ENCODE peak calls at places on chromosomes 5 and 9, in four cellular contexts. One of them, this sample, is unnamed.
A peak's percentile ranks its signal among the peaks of the same experiment; 100 is the strongest.

GRCh38 chr5:6525910-6526309 is 77.3 kb downstream of the UBE2QL1 start:
- DNase-seq in transverse colon: no peak
- DNase-seq in IMR-90: peak; percentile 1
- DNase-seq in ovary: no peak
- DNase-seq in this sample: no peak

GRCh38 chr5:67033893-67034605 is 162.6 kb downstream of the CD180 start:
- DNase-seq in ovary: no peak
- DNase-seq in IMR-90: no peak
- DNase-seq in transverse colon: no peak
- DNase-seq in this sample: no peak

GRCh38 chr5:136063778-136064465 is 35.1 kb downstream of the TGFBI start:
- DNase-seq in IMR-90: no peak
- DNase-seq in ovary: no peak
- DNase-seq in transverse colon: no peak
- DNase-seq in this sample: no peak

GRCh38 chr9:96026655-96027213 is 151.2 kb downstream of the ERCC6L2 start:
- DNase-seq in transverse colon: no peak
- DNase-seq in ovary: no peak
- DNase-seq in IMR-90: no peak
- DNase-seq in this sample: no peak

GRCh38 chr5:10034008-10034407 is 215.7 kb downstream of the ATPSCKMT start:
- DNase-seq in ovary: no peak
- DNase-seq in IMR-90: no peak
- DNase-seq in transverse colon: no peak
- DNase-seq in this sample: no peak

GRCh38 chr9:122463828-122464632 is 13.7 kb downstream of the OR1J1 start:
- DNase-seq in IMR-90: no peak
- DNase-seq in ovary: no peak
- DNase-seq in transverse colon: no peak
- DNase-seq in this sample: no peak

GRCh38 chr9:78612089-78612488 is 315.2 kb downstream of the PSAT1 start:
- DNase-seq in IMR-90: peak; percentile 64
- DNase-seq in transverse colon: no peak
- DNase-seq in ovary: no peak
- DNase-seq in this sample: peak; percentile 8

GRCh38 chr5:122720347-122720746 is 54.5 kb upstream of the SNX2 start:
- DNase-seq in transverse colon: no peak
- DNase-seq in ovary: no peak
- DNase-seq in IMR-90: no peak
- DNase-seq in this sample: no peak

GRCh38 chr5:146947181-146947941 is 68.8 kb upstream of the PPP2R2B start:
- DNase-seq in ovary: no peak
- DNase-seq in IMR-90: peak; percentile 4
- DNase-seq in transverse colon: no peak
- DNase-seq in this sample: peak; percentile 28

GRCh38 chr5:109611505-109611904 is 78.2 kb upstream of the MAN2A1 start:
- DNase-seq in ovary: no peak
- DNase-seq in IMR-90: no peak
- DNase-seq in transverse colon: no peak
- DNase-seq in this sample: no peak

GRCh38 chr9:69546265-69546664 is 125.9 kb downstream of the APBA1 start:
- DNase-seq in IMR-90: peak; percentile 25
- DNase-seq in ovary: no peak
- DNase-seq in transverse colon: peak; percentile 22
- DNase-seq in this sample: peak; percentile 29

GRCh38 chr5:115511632-115512031 is 32.9 kb downstream of the FEM1C start:
- DNase-seq in transverse colon: no peak
- DNase-seq in IMR-90: no peak
- DNase-seq in ovary: no peak
- DNase-seq in this sample: no peak

GRCh38 chr5:135211791-135212190 is 177.8 kb upstream of the PITX1 start:
- DNase-seq in IMR-90: no peak
- DNase-seq in ovary: no peak
- DNase-seq in transverse colon: no peak
- DNase-seq in this sample: no peak

GRCh38 chr9:1938675-1939170 is 76.4 kb upstream of the SMARCA2 start:
- DNase-seq in ovary: no peak
- DNase-seq in transverse colon: no peak
- DNase-seq in IMR-90: no peak
- DNase-seq in this sample: no peak

GRCh38 chr9:112887377-112887776 is 3.3 kb downstream of the SLC46A2 start:
- DNase-seq in IMR-90: no peak
- DNase-seq in ovary: no peak
- DNase-seq in transverse colon: peak; percentile 16
- DNase-seq in this sample: no peak

GRCh38 chr9:116432051-116432450 is 255.1 kb upstream of the TRIM32 start:
- DNase-seq in ovary: no peak
- DNase-seq in IMR-90: peak; percentile 17
- DNase-seq in transverse colon: no peak
- DNase-seq in this sample: no peak

GRCh38 chr5:142296914-142297417 is 27.9 kb downstream of the SPRY4 start:
- DNase-seq in ovary: no peak
- DNase-seq in transverse colon: no peak
- DNase-seq in IMR-90: peak; percentile 90
- DNase-seq in this sample: no peak

GRCh38 chr9:91817493-91818225 is 132.4 kb downstream of the ROR2 start:
- DNase-seq in ovary: peak; percentile 54
- DNase-seq in IMR-90: peak; percentile 95
- DNase-seq in transverse colon: no peak
- DNase-seq in this sample: no peak

GRCh38 chr5:168422431-168422830 is 63.8 kb upstream of the RARS1 start:
- DNase-seq in IMR-90: no peak
- DNase-seq in transverse colon: no peak
- DNase-seq in ovary: no peak
- DNase-seq in this sample: peak; percentile 32

GRCh38 chr9:6598249-6598725 is 47.2 kb downstream of the GLDC start:
- DNase-seq in transverse colon: no peak
- DNase-seq in ovary: no peak
- DNase-seq in IMR-90: peak; percentile 29
- DNase-seq in this sample: no peak

GRCh38 chr5:177495243-177496060 is 2.0 kb downstream of the PDLIM7 start:
- DNase-seq in transverse colon: peak; percentile 70
- DNase-seq in IMR-90: peak; percentile 88
- DNase-seq in ovary: peak; percentile 66
- DNase-seq in this sample: no peak

GRCh38 chr9:36485647-36486453 is 85.8 kb upstream of the RNF38 start:
- DNase-seq in ovary: peak; percentile 34
- DNase-seq in IMR-90: peak; percentile 17
- DNase-seq in transverse colon: peak; percentile 26
- DNase-seq in this sample: peak; percentile 56

GRCh38 chr5:169696621-169697517 is 59.8 kb downstream of the DOCK2 start:
- DNase-seq in transverse colon: no peak
- DNase-seq in ovary: no peak
- DNase-seq in IMR-90: peak; percentile 25
- DNase-seq in this sample: peak; percentile 28

GRCh38 chr5:31536873-31537272 is 4.8 kb downstream of the C5orf22 start:
- DNase-seq in ovary: no peak
- DNase-seq in IMR-90: no peak
- DNase-seq in transverse colon: no peak
- DNase-seq in this sample: no peak

GRCh38 chr5:463952-464351 is 21.0 kb downstream of the EXOC3 start:
- DNase-seq in IMR-90: no peak
- DNase-seq in ovary: no peak
- DNase-seq in transverse colon: peak; percentile 15
- DNase-seq in this sample: no peak

GRCh38 chr9:137581361-137582285 is 2.9 kb upstream of the DPH7 start:
- DNase-seq in transverse colon: no peak
- DNase-seq in IMR-90: no peak
- DNase-seq in ovary: no peak
- DNase-seq in this sample: no peak

GRCh38 chr9:137578518-137579258 is at the start of gene DPH7:
- DNase-seq in IMR-90: peak; percentile 83
- DNase-seq in transverse colon: peak; percentile 97
- DNase-seq in ovary: peak; percentile 93
- DNase-seq in this sample: peak; percentile 98

GRCh38 chr9:137580209-137580957 is 1.7 kb upstream of the DPH7 start:
- DNase-seq in transverse colon: no peak
- DNase-seq in IMR-90: no peak
- DNase-seq in ovary: no peak
- DNase-seq in this sample: no peak

GRCh38 chr9:137580958-137581331 is 2.2 kb upstream of the DPH7 start:
- DNase-seq in IMR-90: no peak
- DNase-seq in ovary: no peak
- DNase-seq in transverse colon: no peak
- DNase-seq in this sample: no peak

GRCh38 chr9:137579259-137579604 is 507 bp upstream of the DPH7 start:
- DNase-seq in IMR-90: no peak
- DNase-seq in transverse colon: no peak
- DNase-seq in ovary: no peak
- DNase-seq in this sample: no peak
- H3K27ac ChIP-seq in IMR-90: peak overlapping the region; percentile 11
- H3K27ac ChIP-seq in transverse colon: peak overlapping the region; percentile 91
- H3K27ac ChIP-seq in ovary: peak overlapping the region; percentile 5
- H3K27ac ChIP-seq in this sample: peak overlapping the region; percentile 85

GRCh38 chr9:79645110-79645509 is 73.3 kb downstream of the TLE4 start:
- DNase-seq in IMR-90: no peak
- DNase-seq in transverse colon: no peak
- DNase-seq in ovary: no peak
- DNase-seq in this sample: no peak
- H3K27ac ChIP-seq in IMR-90: no peak overlapping the region
- H3K27ac ChIP-seq in transverse colon: no peak overlapping the region
- H3K27ac ChIP-seq in ovary: no peak overlapping the region
- H3K27ac ChIP-seq in this sample: no peak overlapping the region

GRCh38 chr5:151020304-151021031 is at the start of gene GPX3:
- DNase-seq in ovary: peak; percentile 91
- DNase-seq in IMR-90: peak; percentile 25
- DNase-seq in transverse colon: peak; percentile 87
- DNase-seq in this sample: no peak
- H3K27ac ChIP-seq in ovary: peak within 1 kb of the TSS; percentile 28
- H3K27ac ChIP-seq in IMR-90: no peak within 1 kb of the TSS
- H3K27ac ChIP-seq in transverse colon: peak within 1 kb of the TSS; percentile 83
- H3K27ac ChIP-seq in this sample: no peak within 1 kb of the TSS

DNA sequence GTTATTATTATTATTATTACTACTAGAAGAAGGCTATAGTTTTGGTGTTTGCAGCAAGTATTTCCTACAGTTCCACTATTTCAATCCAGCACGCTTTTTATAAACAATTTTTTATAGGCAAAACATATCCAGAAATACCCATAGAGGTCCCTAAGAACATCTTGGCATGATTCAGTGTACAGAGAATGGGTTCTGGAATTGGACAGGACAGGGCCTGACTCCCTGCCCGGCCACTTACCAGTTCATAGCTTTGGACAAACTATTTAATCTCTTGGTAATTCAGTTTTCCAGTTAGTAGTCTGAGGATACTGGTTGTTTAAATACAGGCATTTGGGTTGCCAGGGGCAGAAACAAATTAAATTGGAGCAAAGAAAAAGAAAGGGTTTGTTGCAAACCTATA is 91.2 kb downstream of the PGM5 start:
- DNase-seq in transverse colon: no peak
- DNase-seq in IMR-90: no peak
- DNase-seq in ovary: no peak
- DNase-seq in this sample: no peak
- H3K27ac ChIP-seq in transverse colon: peak overlapping the region; percentile 71
- H3K27ac ChIP-seq in IMR-90: no peak overlapping the region
- H3K27ac ChIP-seq in ovary: no peak overlapping the region
- H3K27ac ChIP-seq in this sample: no peak overlapping the region

This sample was measured in RWPE1.